ENCODE peak calls at places on chromosomes 12 and 14, in five cellular contexts. F, X, V, Y and B are unnamed samples.

GRCh38 chr14:104682107-104682593 is 7.3 kb upstream of the INF2 start:
- DNase-seq in F (peak; percentile 55), V (no peak), X (no peak), Y (no peak), B (no peak)

GRCh38 chr14:44657153-44657552 is 150.1 kb upstream of the FSCB start:
- DNase-seq in V (no peak), F (no peak), X (no peak), Y (no peak), B (no peak)

GRCh38 chr12:95788637-95789036 is 1.9 kb downstream of the NTN4 start:
- DNase-seq in X (no peak), F (peak; percentile 51), Y (no peak), V (no peak), B (no peak)

GRCh38 chr14:68486033-68486732 is 306.7 kb downstream of the ZFP36L1 start:
- DNase-seq in X (no peak), V (no peak), F (no peak), Y (no peak), B (no peak)

GRCh38 chr12:122064780-122065588 is 13.6 kb upstream of the MLXIP start:
- DNase-seq in X (no peak), V (peak; percentile 85), F (peak; percentile 92), Y (no peak), B (no peak)

GRCh38 chr12:101490286-101490920 is 15.3 kb downstream of the SPIC start:
- DNase-seq in V (no peak), F (peak; percentile 21), X (peak; percentile 50), Y (no peak), B (no peak)

GRCh38 chr14:21106191-21106505 is 5.3 kb downstream of the TMEM253 start:
- DNase-seq in V (no peak), X (no peak), Y (no peak), F (peak; percentile 76), B (no peak)

GRCh38 chr14:53306926-53307325 is 153.8 kb upstream of the DDHD1 start:
- DNase-seq in F (peak; percentile 44), X (no peak), V (no peak), Y (no peak), B (no peak)

GRCh38 chr12:122495258-122495657 is 5.5 kb downstream of the ZCCHC8 start:
- DNase-seq in Y (no peak), V (no peak), F (no peak), X (no peak), B (no peak)

GRCh38 chr12:39395866-39396265 is 47.1 kb downstream of the KIF21A start:
- DNase-seq in F (peak; percentile 66), V (peak; percentile 42), X (no peak), Y (no peak), B (no peak)

GRCh38 chr12:96710127-96710745 is 196.8 kb upstream of the NEDD1 start:
- DNase-seq in V (no peak), Y (no peak), X (no peak), F (no peak), B (no peak)

GRCh38 chr14:95452890-95453712 is 63.3 kb downstream of the SYNE3 start:
- DNase-seq in Y (no peak), V (no peak), F (no peak), X (no peak), B (no peak)

GRCh38 chr12:126347421-126347820 is 1282.2 kb downstream of the AACS start:
- DNase-seq in Y (no peak), V (no peak), F (no peak), X (no peak), B (no peak)

GRCh38 chr12:115203661-115204060 is 519.7 kb upstream of the TBX3 start:
- DNase-seq in V (no peak), X (no peak), F (peak; percentile 52), Y (no peak), B (no peak)

GRCh38 chr12:15209782-15210181 is 11.4 kb downstream of the RERG start:
- DNase-seq in V (no peak), X (no peak), F (peak; percentile 83), Y (no peak), B (no peak)

GRCh38 chr12:127779301-127780045 is 487.5 kb upstream of the TMEM132C start:
- DNase-seq in V (no peak), X (no peak), Y (no peak), F (no peak), B (no peak)

GRCh38 chr14:50303744-50304471 is 8.1 kb downstream of the L2HGDH start:
- DNase-seq in V (no peak), Y (no peak), F (peak; percentile 94), X (peak; percentile 73), B (no peak)

GRCh38 chr12:30043151-30043550 is 259.4 kb upstream of the TMTC1 start:
- DNase-seq in X (no peak), F (no peak), V (no peak), Y (no peak), B (no peak)

GRCh38 chr14:50082308-50082742 is 34.0 kb downstream of the VCPKMT start:
- DNase-seq in F (no peak), V (no peak), X (no peak), Y (no peak), B (no peak)

GRCh38 chr14:71142375-71143038 is 235.2 kb downstream of the PCNX1 start:
- DNase-seq in Y (no peak), X (no peak), F (peak; percentile 93), V (no peak), B (peak; percentile 4)

GRCh38 chr14:76769636-76770292 is 8.5 kb downstream of the VASH1 start:
- DNase-seq in X (no peak), V (peak; percentile 25), F (no peak), Y (peak; percentile 3), B (no peak)

GRCh38 chr12:28899951-28900350 is 249.1 kb upstream of the FAR2 start:
- DNase-seq in Y (no peak), X (no peak), V (no peak), F (no peak), B (no peak)

GRCh38 chr12:109800536-109800935 is 32.7 kb downstream of the TRPV4 start:
- DNase-seq in F (no peak), Y (no peak), V (no peak), X (no peak), B (no peak)

GRCh38 chr12:109798691-109799090 is 34.5 kb downstream of the TRPV4 start:
- DNase-seq in Y (no peak), X (no peak), F (no peak), V (no peak), B (no peak)

GRCh38 chr12:109795023-109795422 is 38.2 kb downstream of the TRPV4 start:
- DNase-seq in F (peak; percentile 16), X (no peak), V (no peak), Y (no peak), B (no peak)

GRCh38 chr12:109796057-109796456 is 37.1 kb downstream of the TRPV4 start:
- DNase-seq in Y (no peak), F (no peak), V (no peak), X (no peak), B (no peak)

GRCh38 chr12:109797905-109798669 is 35.1 kb downstream of the TRPV4 start:
- DNase-seq in V (no peak), X (no peak), F (no peak), Y (no peak), B (no peak)
- TF ChIP-seq CTCF in V (no peak), X (no peak), F (no peak), Y (no peak), B (no peak)

GRCh38 chr12:21334100-21334499 is 617 bp downstream of the SLCO1A2 start:
- DNase-seq in X (no peak), Y (no peak), F (no peak), V (no peak), B (no peak)

GRCh38 chr12:21334771-21335325 is at the start of gene SLCO1A2:
- DNase-seq in Y (no peak), F (no peak), V (no peak), X (no peak), B (no peak)

GRCh38 chr12:21337959-21338704 is 3.4 kb upstream of the SLCO1A2 start:
- DNase-seq in Y (no peak), V (no peak), X (no peak), F (no peak), B (no peak)

GRCh38 chr12:21337453-21337852 is 2.7 kb upstream of the SLCO1A2 start:
- DNase-seq in F (no peak), X (no peak), V (no peak), Y (no peak), B (no peak)

GRCh38 chr12:21336656-21337055 is 1.9 kb upstream of the SLCO1A2 start:
- DNase-seq in V (no peak), Y (no peak), F (no peak), X (no peak), B (no peak)
- H3K27ac ChIP-seq in V (no peak overlapping the region), Y (no peak overlapping the region), F (no peak overlapping the region), X (no peak overlapping the region), B (no peak overlapping the region)

DNA sequence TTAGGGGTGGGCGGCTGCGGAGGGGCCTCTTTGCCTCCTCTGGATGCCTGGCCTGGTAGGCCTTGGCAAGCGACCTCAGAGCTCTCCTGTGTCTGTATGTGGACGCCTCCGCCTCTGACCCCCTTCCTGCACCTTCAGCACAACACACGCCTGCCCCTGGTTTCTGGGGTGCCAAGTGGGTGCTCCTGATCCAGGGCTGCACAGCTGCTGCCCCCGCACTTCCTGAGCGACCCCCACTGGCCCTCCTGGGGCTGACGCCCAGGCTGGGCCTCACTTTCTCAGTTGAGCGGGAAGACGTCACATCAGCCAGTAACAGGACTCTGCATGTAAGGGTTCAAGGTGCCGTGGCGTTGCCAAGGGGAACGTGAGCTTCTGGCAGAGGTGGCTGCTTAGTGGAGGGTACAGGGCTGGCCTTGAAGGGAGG is 322.2 kb upstream of the RTL1 start:
- DNase-seq in Y (no peak), V (no peak), F (no peak), X (no peak), B (peak; percentile 62)
- TF ChIP-seq CTCF in Y (no peak), V (no peak), F (no peak), X (no peak), B (no peak)

DNA sequence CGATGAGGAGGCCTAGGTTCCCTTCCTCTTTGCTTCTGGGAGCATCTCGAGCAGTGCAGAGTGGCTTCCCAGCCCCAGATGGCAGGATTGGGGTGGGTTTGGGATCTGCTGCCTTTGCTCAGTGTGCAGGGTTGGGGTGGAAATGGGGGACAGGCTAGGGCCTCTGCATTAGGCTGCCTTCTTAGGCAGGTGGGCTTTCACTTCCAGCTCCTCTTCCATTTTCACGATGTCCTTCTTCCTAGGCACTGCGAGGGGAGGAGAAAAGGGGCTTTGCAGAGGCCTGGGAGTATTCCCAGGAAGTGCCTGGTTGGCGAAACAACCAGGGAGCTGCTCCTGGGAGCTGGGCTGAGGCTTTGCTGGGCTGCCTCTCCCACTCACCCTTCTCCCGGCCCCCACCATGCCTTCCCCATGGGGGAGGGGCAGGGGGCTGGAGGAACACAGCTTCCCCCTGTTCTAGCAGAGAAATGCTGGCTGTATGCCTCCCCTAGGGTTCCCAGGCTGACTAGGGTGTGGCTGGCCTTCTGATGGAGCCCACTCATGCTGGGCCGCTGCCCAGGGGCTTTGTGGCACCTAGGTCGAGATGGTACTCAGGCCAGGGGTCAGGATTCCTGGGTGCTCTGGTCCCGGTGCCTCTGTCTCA is 2.4 kb downstream of the NR4A1 start:
- DNase-seq in X (peak; percentile 59), V (no peak), Y (no peak), F (peak; percentile 48), B (no peak)
- H3K27ac ChIP-seq in X (peak overlapping the region; percentile 100), V (peak overlapping the region; percentile 89), Y (peak overlapping the region; percentile 99), F (no peak overlapping the region), B (peak overlapping the region; percentile 95)

DNA sequence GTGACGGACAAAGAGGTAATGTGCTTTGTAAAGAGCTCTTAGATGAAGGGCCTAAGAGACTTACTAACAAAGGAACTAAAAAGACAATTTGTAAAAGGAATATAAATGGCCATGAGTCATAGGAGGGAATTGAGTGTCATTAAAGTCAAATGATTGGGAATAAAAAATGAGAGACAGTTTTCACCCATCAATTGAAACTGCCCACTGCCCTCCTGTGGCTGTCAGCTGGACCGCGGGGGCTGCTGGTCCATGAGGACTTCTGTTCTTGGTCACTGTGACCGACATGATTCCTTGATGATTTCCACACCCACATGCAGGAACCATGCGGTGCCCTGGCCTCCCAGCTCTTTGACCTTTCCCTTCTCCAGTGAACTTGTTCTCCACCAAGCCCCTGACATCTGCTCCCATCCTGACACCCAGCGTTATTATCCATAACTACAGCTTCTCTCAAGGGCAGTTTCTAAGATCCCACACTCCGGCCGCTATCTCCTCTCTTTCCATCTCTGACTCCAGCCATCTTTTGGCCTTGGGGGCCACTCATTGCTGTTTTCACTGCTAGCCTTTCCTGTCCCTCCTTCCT is 48.4 kb downstream of the C12orf75 start:
- DNase-seq in F (no peak), V (no peak), Y (no peak), X (no peak), B (no peak)
- TF ChIP-seq CTCF in F (peak; percentile 26), V (no peak), Y (no peak), X (no peak), B (no peak)